ENCODE peak calls at places on chromosomes 4 and X, in seven cellular contexts. Y, A, H, P, D, B and K are unnamed samples.
A peak's percentile ranks its signal among the peaks of the same experiment; 100 is the strongest.

GRCh38 chrX:41397768-41398167 is 49.4 kb upstream of the NYX start:
- DNase-seq in Y (no peak), A (no peak), H (no peak), P (no peak), D (no peak), B (no peak), K (no peak)

GRCh38 chrX:118839334-118839958 is 15.8 kb downstream of the ZCCHC12 start:
- DNase-seq in Y (peak; percentile 87), A (no peak), H (peak; percentile 84), P (peak; percentile 86), D (peak; percentile 75), B (peak; percentile 89), K (no peak)

GRCh38 chrX:68999351-68999750 is 165.9 kb downstream of the PJA1 start:
- DNase-seq in Y (no peak), A (no peak), H (no peak), P (no peak), D (no peak), B (no peak), K (no peak)

GRCh38 chr4:77201343-77201742 is 44.3 kb downstream of the CCNG2 start:
- DNase-seq in Y (no peak), A (no peak), H (no peak), P (no peak), D (no peak), B (no peak), K (no peak)

GRCh38 chrX:151921866-151922265 is 9.2 kb downstream of the MAGEA4 start:
- DNase-seq in Y (no peak), A (no peak), H (no peak), P (no peak), D (no peak), B (no peak), K (no peak)

GRCh38 chr4:122798101-122798500 is 28.5 kb upstream of the FGF2 start:
- DNase-seq in Y (no peak), A (peak; percentile 83), H (no peak), P (no peak), D (no peak), B (no peak), K (peak; percentile 62)

GRCh38 chr4:95556460-95556859 is 7.7 kb upstream of the UNC5C start:
- DNase-seq in Y (no peak), A (no peak), H (no peak), P (no peak), D (no peak), B (no peak), K (no peak)

GRCh38 chrX:14027511-14028019 is 2.1 kb downstream of the GEMIN8 start:
- DNase-seq in Y (no peak), A (no peak), H (no peak), P (no peak), D (no peak), B (no peak), K (no peak)

GRCh38 chr4:150074064-150074463 is 4.2 kb upstream of the DCLK2 start:
- DNase-seq in Y (no peak), A (no peak), H (no peak), P (no peak), D (no peak), B (no peak), K (no peak)

GRCh38 chr4:93911671-93912070 is 83.1 kb downstream of the ATOH1 start:
- DNase-seq in Y (no peak), A (no peak), H (no peak), P (no peak), D (no peak), B (no peak), K (no peak)

GRCh38 chr4:704198-704891 is 1.3 kb upstream of the PCGF3 start:
- DNase-seq in Y (no peak), A (no peak), H (no peak), P (no peak), D (no peak), B (no peak), K (no peak)

GRCh38 chr4:121272526-121272925 is 108.3 kb downstream of the QRFPR start:
- DNase-seq in Y (no peak), A (no peak), H (no peak), P (no peak), D (no peak), B (no peak), K (no peak)

GRCh38 chrX:50114113-50114512 is 86.7 kb downstream of the AKAP4 start:
- DNase-seq in Y (no peak), A (no peak), H (no peak), P (no peak), D (no peak), B (no peak), K (no peak)

GRCh38 chr4:148118628-148119027 is 323.6 kb downstream of the NR3C2 start:
- DNase-seq in Y (no peak), A (no peak), H (no peak), P (no peak), D (no peak), B (no peak), K (no peak)

GRCh38 chr4:168723569-168723968 is 226.7 kb downstream of the PALLD start:
- DNase-seq in Y (no peak), A (no peak), H (no peak), P (no peak), D (no peak), B (no peak), K (no peak)

GRCh38 chr4:87219648-87220093 is 747 bp downstream of the KLHL8 start:
- DNase-seq in Y (no peak), A (no peak), H (no peak), P (peak; percentile 87), D (peak; percentile 35), B (peak; percentile 60), K (no peak)

GRCh38 chr4:8387615-8388266 is 52.8 kb downstream of the ACOX3 start:
- DNase-seq in Y (no peak), A (no peak), H (no peak), P (no peak), D (no peak), B (no peak), K (no peak)

GRCh38 chr4:5963611-5964010 is 54.6 kb downstream of the C4orf50 start:
- DNase-seq in Y (no peak), A (no peak), H (no peak), P (no peak), D (no peak), B (no peak), K (no peak)

GRCh38 chrX:13897571-13897970 is 80.7 kb upstream of the GPM6B start:
- DNase-seq in Y (no peak), A (no peak), H (no peak), P (no peak), D (no peak), B (no peak), K (no peak)

GRCh38 chr4:49032440-49033161 is 46.5 kb downstream of the CWH43 start:
- DNase-seq in Y (peak; percentile 20), A (no peak), H (no peak), P (peak; percentile 58), D (no peak), B (no peak), K (no peak)

GRCh38 chr4:89665662-89666061 is 171.3 kb downstream of the SNCA start:
- DNase-seq in Y (no peak), A (no peak), H (no peak), P (no peak), D (no peak), B (no peak), K (no peak)

GRCh38 chr4:106584590-106584989 is 216.0 kb upstream of the GIMD1 start:
- DNase-seq in Y (no peak), A (no peak), H (no peak), P (no peak), D (no peak), B (no peak), K (no peak)

GRCh38 chr4:107444-108429 is 16.6 kb upstream of the ZNF718 start:
- DNase-seq in Y (no peak), A (no peak), H (no peak), P (no peak), D (peak; percentile 15), B (peak; percentile 57), K (no peak)

GRCh38 chrX:40272786-40273185 is 175.0 kb upstream of the BCOR start:
- DNase-seq in Y (no peak), A (no peak), H (no peak), P (no peak), D (no peak), B (no peak), K (no peak)

GRCh38 chr4:42397635-42398447 is 553 bp downstream of the SHISA3 start:
- DNase-seq in Y (peak; percentile 27), A (no peak), H (peak; percentile 68), P (peak; percentile 73), D (peak; percentile 29), B (peak; percentile 65), K (no peak)

GRCh38 chrX:105502336-105502735 is 281.8 kb upstream of the TEX13A start:
- DNase-seq in Y (no peak), A (no peak), H (no peak), P (no peak), D (no peak), B (no peak), K (no peak)

GRCh38 chr4:153497091-153497531 is 31.0 kb downstream of the TMEM131L start:
- DNase-seq in Y (no peak), A (no peak), H (no peak), P (peak; percentile 87), D (no peak), B (no peak), K (no peak)

GRCh38 chr4:109921384-109921808 is 8.7 kb downstream of the EGF start:
- DNase-seq in Y (no peak), A (no peak), H (no peak), P (no peak), D (peak; percentile 37), B (no peak), K (no peak)

GRCh38 chrX:72003811-72004750 is 93.4 kb downstream of the NHSL2 start:
- DNase-seq in Y (no peak), A (no peak), H (peak; percentile 47), P (no peak), D (peak; percentile 58), B (peak; percentile 19), K (no peak)

GRCh38 chr4:7045553-7045952 is 2.4 kb downstream of the TADA2B start:
- DNase-seq in Y (no peak), A (no peak), H (no peak), P (no peak), D (no peak), B (no peak), K (no peak)

GRCh38 chr4:111398906-111399330 is 746.3 kb upstream of the FAM241A start:
- DNase-seq in Y (no peak), A (no peak), H (no peak), P (no peak), D (no peak), B (no peak), K (no peak)

GRCh38 chr4:105181259-105181658 is 34.6 kb downstream of the TET2 start:
- DNase-seq in Y (no peak), A (no peak), H (no peak), P (no peak), D (no peak), B (no peak), K (no peak)

GRCh38 chr4:83071116-83071515 is 36.1 kb downstream of the COPS4 start:
- DNase-seq in Y (no peak), A (no peak), H (no peak), P (no peak), D (no peak), B (no peak), K (no peak)

GRCh38 chr4:100289980-100290379 is 99.7 kb upstream of the DDIT4L start:
- DNase-seq in Y (no peak), A (no peak), H (no peak), P (no peak), D (no peak), B (no peak), K (no peak)